ENCODE peak calls at places on chromosomes 6 and 20, in six cellular contexts. Q is activated CD8-positive, alpha-beta memory T cell treated with anti-CD3 and anti-CD28 coated beads for 1 hour; V is mesothelial cell of epicardium; S is dermis blood vessel endothelial cell; U is epithelial cell of proximal tubule; C is NCI-H69. E is an unnamed sample.

GRCh38 chr20:50584687-50585086 is 74.5 kb downstream of the PTPN1 start:
- DNase-seq in S (no peak), U (no peak), Q (no peak), C (no peak), V (no peak), E (no peak)

GRCh38 chr20:44765647-44766367 is 20.1 kb downstream of the KCNK15 start:
- DNase-seq in Q (no peak), V (no peak), C (peak), S (no peak), U (no peak), E (no peak)

GRCh38 chr6:31899882-31900722 is 1.8 kb downstream of the ZBTB12 start:
- DNase-seq in V (no peak), C (no peak), U (no peak), S (no peak), Q (no peak), E (no peak)

GRCh38 chr20:2217857-2218529 is 77.8 kb upstream of the TGM3 start:
- DNase-seq in V (no peak), S (peak), C (no peak), Q (no peak), U (no peak), E (no peak)

GRCh38 chr20:59825944-59826759 is 107.3 kb downstream of the SYCP2 start:
- DNase-seq in V (no peak), Q (no peak), U (no peak), C (peak), S (no peak), E (no peak)

GRCh38 chr6:161694995-161695394 is 421.1 kb upstream of the AGPAT4 start:
- DNase-seq in C (peak), V (no peak), S (peak), Q (no peak), U (no peak), E (no peak)

GRCh38 chr6:122704086-122704485 is 75.4 kb upstream of the FABP7 start:
- DNase-seq in Q (no peak), S (no peak), U (no peak), C (no peak), V (no peak), E (no peak)

GRCh38 chr6:104699598-104700329 is 160.0 kb downstream of the HACE1 start:
- DNase-seq in S (no peak), V (no peak), U (no peak), C (no peak), Q (no peak), E (no peak)

GRCh38 chr20:38932457-38933120 is 6.4 kb downstream of the FAM83D start:
- DNase-seq in Q (no peak), C (no peak), S (peak), U (no peak), V (no peak), E (no peak)

GRCh38 chr6:35064508-35065440 is 76.4 kb downstream of the TCP11 start:
- DNase-seq in C (no peak), S (no peak), V (no peak), U (no peak), Q (no peak), E (no peak)

GRCh38 chr6:106005954-106006353 is 80.2 kb upstream of the PRDM1 start:
- DNase-seq in S (no peak), U (no peak), V (no peak), Q (no peak), C (no peak), E (no peak)

GRCh38 chr6:135230702-135231468 is 49.8 kb downstream of the MYB start:
- DNase-seq in S (no peak), C (no peak), Q (no peak), V (no peak), U (no peak), E (no peak)

GRCh38 chr6:98716341-98716740 is 118.0 kb upstream of the POU3F2 start:
- DNase-seq in C (peak), U (no peak), Q (no peak), V (no peak), S (no peak), E (no peak)

E was measured in esophagus squamous epithelium.